ENCODE peak calls at places on chromosome 3, in nine cellular contexts. One of them, this sample, is unnamed.
A peak's percentile ranks its signal among the peaks of the same experiment; 100 is the strongest.

GRCh38 chr3:140188285-140188684 is 253.3 kb downstream of the CLSTN2 start:
- DNase-seq in mesendoderm: no peak
- DNase-seq in WERI-Rb-1: no peak
- DNase-seq in CD8-positive, alpha-beta T cell: no peak
- DNase-seq in heart left ventricle: peak; percentile 39
- DNase-seq in endothelial cell of umbilical vein: no peak
- DNase-seq in neuronal stem cell: no peak
- DNase-seq in sigmoid colon: no peak
- DNase-seq in cardiac muscle cell: no peak
- DNase-seq in this sample: no peak

GRCh38 chr3:78917541-78917940 is 850.3 kb downstream of the ROBO1 start:
- DNase-seq in CD8-positive, alpha-beta T cell: no peak
- DNase-seq in cardiac muscle cell: no peak
- DNase-seq in heart left ventricle: no peak
- DNase-seq in endothelial cell of umbilical vein: peak; percentile 11
- DNase-seq in WERI-Rb-1: no peak
- DNase-seq in sigmoid colon: no peak
- DNase-seq in neuronal stem cell: no peak
- DNase-seq in mesendoderm: no peak
- DNase-seq in this sample: no peak

GRCh38 chr3:89113887-89114840 is 6.7 kb downstream of the EPHA3 start:
- DNase-seq in heart left ventricle: peak; percentile 67
- DNase-seq in endothelial cell of umbilical vein: no peak
- DNase-seq in CD8-positive, alpha-beta T cell: no peak
- DNase-seq in sigmoid colon: peak; percentile 76
- DNase-seq in neuronal stem cell: peak; percentile 56
- DNase-seq in WERI-Rb-1: peak; percentile 84
- DNase-seq in mesendoderm: peak; percentile 88
- DNase-seq in cardiac muscle cell: peak; percentile 84
- DNase-seq in this sample: peak; percentile 72

GRCh38 chr3:69251078-69251805 is 128.8 kb upstream of the LMOD3 start:
- DNase-seq in neuronal stem cell: no peak
- DNase-seq in endothelial cell of umbilical vein: no peak
- DNase-seq in WERI-Rb-1: no peak
- DNase-seq in cardiac muscle cell: peak; percentile 18
- DNase-seq in heart left ventricle: no peak
- DNase-seq in sigmoid colon: no peak
- DNase-seq in CD8-positive, alpha-beta T cell: no peak
- DNase-seq in mesendoderm: peak; percentile 83
- DNase-seq in this sample: no peak

GRCh38 chr3:46578973-46579755 is 13.1 kb upstream of the LRRC2 start:
- DNase-seq in neuronal stem cell: no peak
- DNase-seq in WERI-Rb-1: no peak
- DNase-seq in sigmoid colon: no peak
- DNase-seq in cardiac muscle cell: no peak
- DNase-seq in endothelial cell of umbilical vein: peak; percentile 23
- DNase-seq in mesendoderm: peak; percentile 54
- DNase-seq in CD8-positive, alpha-beta T cell: no peak
- DNase-seq in heart left ventricle: no peak
- DNase-seq in this sample: peak; percentile 26

GRCh38 chr3:187139895-187140253 is 578 bp upstream of the RPL39L start:
- DNase-seq in cardiac muscle cell: no peak
- DNase-seq in sigmoid colon: no peak
- DNase-seq in heart left ventricle: no peak
- DNase-seq in mesendoderm: no peak
- DNase-seq in WERI-Rb-1: no peak
- DNase-seq in CD8-positive, alpha-beta T cell: no peak
- DNase-seq in neuronal stem cell: no peak
- DNase-seq in endothelial cell of umbilical vein: no peak
- DNase-seq in this sample: no peak

GRCh38 chr3:52056521-52056967 is at the start of gene DUSP7:
- DNase-seq in CD8-positive, alpha-beta T cell: peak; percentile 61
- DNase-seq in cardiac muscle cell: peak; percentile 88
- DNase-seq in mesendoderm: peak; percentile 63
- DNase-seq in WERI-Rb-1: peak; percentile 65
- DNase-seq in sigmoid colon: peak; percentile 80
- DNase-seq in neuronal stem cell: peak; percentile 81
- DNase-seq in heart left ventricle: peak; percentile 73
- DNase-seq in endothelial cell of umbilical vein: no peak
- DNase-seq in this sample: peak; percentile 93

GRCh38 chr3:63132456-63133250 is 145.5 kb upstream of the SYNPR start:
- DNase-seq in neuronal stem cell: no peak
- DNase-seq in endothelial cell of umbilical vein: no peak
- DNase-seq in cardiac muscle cell: no peak
- DNase-seq in CD8-positive, alpha-beta T cell: no peak
- DNase-seq in WERI-Rb-1: no peak
- DNase-seq in heart left ventricle: no peak
- DNase-seq in mesendoderm: no peak
- DNase-seq in sigmoid colon: no peak
- DNase-seq in this sample: no peak

GRCh38 chr3:58581328-58582091 is 4.3 kb upstream of the FAM107A start:
- DNase-seq in neuronal stem cell: peak; percentile 94
- DNase-seq in endothelial cell of umbilical vein: no peak
- DNase-seq in CD8-positive, alpha-beta T cell: no peak
- DNase-seq in sigmoid colon: no peak
- DNase-seq in heart left ventricle: no peak
- DNase-seq in cardiac muscle cell: no peak
- DNase-seq in WERI-Rb-1: peak; percentile 17
- DNase-seq in mesendoderm: peak; percentile 67
- DNase-seq in this sample: peak; percentile 65

GRCh38 chr3:154730221-154730620 is 300.2 kb upstream of the GPR149 start:
- DNase-seq in neuronal stem cell: no peak
- DNase-seq in endothelial cell of umbilical vein: no peak
- DNase-seq in WERI-Rb-1: no peak
- DNase-seq in cardiac muscle cell: no peak
- DNase-seq in heart left ventricle: no peak
- DNase-seq in sigmoid colon: no peak
- DNase-seq in mesendoderm: no peak
- DNase-seq in CD8-positive, alpha-beta T cell: no peak
- DNase-seq in this sample: no peak

GRCh38 chr3:140186421-140186920 is 251.5 kb downstream of the CLSTN2 start:
- DNase-seq in neuronal stem cell: no peak
- DNase-seq in mesendoderm: no peak
- DNase-seq in sigmoid colon: no peak
- DNase-seq in WERI-Rb-1: no peak
- DNase-seq in endothelial cell of umbilical vein: no peak
- DNase-seq in cardiac muscle cell: no peak
- DNase-seq in heart left ventricle: no peak
- DNase-seq in CD8-positive, alpha-beta T cell: no peak
- DNase-seq in this sample: no peak

GRCh38 chr3:197022405-197023231 is 7.0 kb downstream of the MELTF start:
- DNase-seq in mesendoderm: peak; percentile 14
- DNase-seq in neuronal stem cell: no peak
- DNase-seq in WERI-Rb-1: no peak
- DNase-seq in sigmoid colon: peak; percentile 32
- DNase-seq in CD8-positive, alpha-beta T cell: no peak
- DNase-seq in endothelial cell of umbilical vein: no peak
- DNase-seq in heart left ventricle: no peak
- DNase-seq in cardiac muscle cell: peak; percentile 37
- DNase-seq in this sample: peak; percentile 68

GRCh38 chr3:179410317-179410716 is 41.0 kb downstream of the GNB4 start:
- DNase-seq in sigmoid colon: no peak
- DNase-seq in heart left ventricle: no peak
- DNase-seq in CD8-positive, alpha-beta T cell: no peak
- DNase-seq in cardiac muscle cell: no peak
- DNase-seq in mesendoderm: peak; percentile 69
- DNase-seq in neuronal stem cell: no peak
- DNase-seq in WERI-Rb-1: no peak
- DNase-seq in endothelial cell of umbilical vein: no peak
- DNase-seq in this sample: no peak

GRCh38 chr3:134376786-134377431 is 2.7 kb upstream of the AMOTL2 start:
- DNase-seq in neuronal stem cell: no peak
- DNase-seq in WERI-Rb-1: no peak
- DNase-seq in sigmoid colon: peak; percentile 56
- DNase-seq in CD8-positive, alpha-beta T cell: no peak
- DNase-seq in cardiac muscle cell: no peak
- DNase-seq in endothelial cell of umbilical vein: no peak
- DNase-seq in heart left ventricle: peak; percentile 16
- DNase-seq in mesendoderm: no peak
- DNase-seq in this sample: no peak

GRCh38 chr3:37590328-37591079 is 271.2 kb upstream of the CTDSPL start:
- DNase-seq in WERI-Rb-1: no peak
- DNase-seq in endothelial cell of umbilical vein: no peak
- DNase-seq in mesendoderm: peak; percentile 8
- DNase-seq in heart left ventricle: peak; percentile 68
- DNase-seq in cardiac muscle cell: no peak
- DNase-seq in neuronal stem cell: no peak
- DNase-seq in CD8-positive, alpha-beta T cell: no peak
- DNase-seq in sigmoid colon: peak; percentile 87
- DNase-seq in this sample: no peak

GRCh38 chr3:65042675-65043074 is 354.9 kb upstream of the ADAMTS9 start:
- DNase-seq in heart left ventricle: no peak
- DNase-seq in endothelial cell of umbilical vein: no peak
- DNase-seq in WERI-Rb-1: no peak
- DNase-seq in cardiac muscle cell: no peak
- DNase-seq in CD8-positive, alpha-beta T cell: no peak
- DNase-seq in sigmoid colon: no peak
- DNase-seq in mesendoderm: no peak
- DNase-seq in neuronal stem cell: no peak
- DNase-seq in this sample: no peak

GRCh38 chr3:65666426-65667091 is 372.2 kb downstream of the MAGI1 start:
- DNase-seq in endothelial cell of umbilical vein: no peak
- DNase-seq in WERI-Rb-1: no peak
- DNase-seq in neuronal stem cell: no peak
- DNase-seq in heart left ventricle: no peak
- DNase-seq in cardiac muscle cell: no peak
- DNase-seq in CD8-positive, alpha-beta T cell: no peak
- DNase-seq in sigmoid colon: no peak
- DNase-seq in mesendoderm: peak; percentile 29
- DNase-seq in this sample: no peak

GRCh38 chr3:10457560-10457959 is 47.8 kb downstream of the ATP2B2 start:
- DNase-seq in heart left ventricle: no peak
- DNase-seq in mesendoderm: no peak
- DNase-seq in CD8-positive, alpha-beta T cell: no peak
- DNase-seq in cardiac muscle cell: no peak
- DNase-seq in WERI-Rb-1: no peak
- DNase-seq in sigmoid colon: no peak
- DNase-seq in endothelial cell of umbilical vein: no peak
- DNase-seq in neuronal stem cell: no peak
- DNase-seq in this sample: no peak

GRCh38 chr3:45832691-45833090 is 9.2 kb downstream of the LZTFL1 start:
- DNase-seq in WERI-Rb-1: peak; percentile 9
- DNase-seq in endothelial cell of umbilical vein: no peak
- DNase-seq in heart left ventricle: no peak
- DNase-seq in CD8-positive, alpha-beta T cell: no peak
- DNase-seq in mesendoderm: peak; percentile 40
- DNase-seq in cardiac muscle cell: peak; percentile 25
- DNase-seq in neuronal stem cell: no peak
- DNase-seq in sigmoid colon: no peak
- DNase-seq in this sample: peak; percentile 51

GRCh38 chr3:44648564-44649229 is at the start of gene ZNF35:
- DNase-seq in cardiac muscle cell: peak; percentile 91
- DNase-seq in mesendoderm: peak; percentile 94
- DNase-seq in CD8-positive, alpha-beta T cell: no peak
- DNase-seq in neuronal stem cell: peak; percentile 85
- DNase-seq in endothelial cell of umbilical vein: peak; percentile 84
- DNase-seq in heart left ventricle: peak; percentile 85
- DNase-seq in WERI-Rb-1: peak; percentile 95
- DNase-seq in sigmoid colon: peak; percentile 85
- DNase-seq in this sample: peak; percentile 88

GRCh38 chr3:72891053-72891855 is 3.4 kb downstream of the GXYLT2 start:
- DNase-seq in heart left ventricle: peak; percentile 82
- DNase-seq in mesendoderm: no peak
- DNase-seq in endothelial cell of umbilical vein: no peak
- DNase-seq in WERI-Rb-1: peak; percentile 43
- DNase-seq in sigmoid colon: peak; percentile 81
- DNase-seq in neuronal stem cell: no peak
- DNase-seq in cardiac muscle cell: peak; percentile 36
- DNase-seq in CD8-positive, alpha-beta T cell: no peak
- DNase-seq in this sample: no peak
- H3K4me3 ChIP-seq in heart left ventricle: no peak overlapping the region
- H3K4me3 ChIP-seq in mesendoderm: no peak overlapping the region
- H3K4me3 ChIP-seq in endothelial cell of umbilical vein: no peak overlapping the region
- H3K4me3 ChIP-seq in WERI-Rb-1: no peak overlapping the region
- H3K4me3 ChIP-seq in sigmoid colon: no peak overlapping the region
- H3K4me3 ChIP-seq in neuronal stem cell: no peak overlapping the region
- H3K4me3 ChIP-seq in cardiac muscle cell: no peak overlapping the region
- H3K4me3 ChIP-seq in CD8-positive, alpha-beta T cell: no peak overlapping the region
- H3K4me3 ChIP-seq in this sample: no peak overlapping the region

GRCh38 chr3:8604006-8604405 is 40.6 kb downstream of the SSUH2 start:
- DNase-seq in mesendoderm: no peak
- DNase-seq in endothelial cell of umbilical vein: no peak
- DNase-seq in neuronal stem cell: no peak
- DNase-seq in WERI-Rb-1: no peak
- DNase-seq in CD8-positive, alpha-beta T cell: no peak
- DNase-seq in heart left ventricle: no peak
- DNase-seq in sigmoid colon: no peak
- DNase-seq in cardiac muscle cell: no peak
- DNase-seq in this sample: no peak
- H3K36me3 ChIP-seq in mesendoderm: no peaks in the 10 kb centered on the region
- H3K36me3 ChIP-seq in endothelial cell of umbilical vein: no peaks in the 10 kb centered on the region
- H3K36me3 ChIP-seq in neuronal stem cell: no peaks in the 10 kb centered on the region
- H3K36me3 ChIP-seq in WERI-Rb-1: no peaks in the 10 kb centered on the region
- H3K36me3 ChIP-seq in CD8-positive, alpha-beta T cell: no peaks in the 10 kb centered on the region
- H3K36me3 ChIP-seq in heart left ventricle: no peaks in the 10 kb centered on the region
- H3K36me3 ChIP-seq in sigmoid colon: no peaks in the 10 kb centered on the region
- H3K36me3 ChIP-seq in cardiac muscle cell: no peaks in the 10 kb centered on the region
- H3K36me3 ChIP-seq in this sample: no peaks in the 10 kb centered on the region

DNA sequence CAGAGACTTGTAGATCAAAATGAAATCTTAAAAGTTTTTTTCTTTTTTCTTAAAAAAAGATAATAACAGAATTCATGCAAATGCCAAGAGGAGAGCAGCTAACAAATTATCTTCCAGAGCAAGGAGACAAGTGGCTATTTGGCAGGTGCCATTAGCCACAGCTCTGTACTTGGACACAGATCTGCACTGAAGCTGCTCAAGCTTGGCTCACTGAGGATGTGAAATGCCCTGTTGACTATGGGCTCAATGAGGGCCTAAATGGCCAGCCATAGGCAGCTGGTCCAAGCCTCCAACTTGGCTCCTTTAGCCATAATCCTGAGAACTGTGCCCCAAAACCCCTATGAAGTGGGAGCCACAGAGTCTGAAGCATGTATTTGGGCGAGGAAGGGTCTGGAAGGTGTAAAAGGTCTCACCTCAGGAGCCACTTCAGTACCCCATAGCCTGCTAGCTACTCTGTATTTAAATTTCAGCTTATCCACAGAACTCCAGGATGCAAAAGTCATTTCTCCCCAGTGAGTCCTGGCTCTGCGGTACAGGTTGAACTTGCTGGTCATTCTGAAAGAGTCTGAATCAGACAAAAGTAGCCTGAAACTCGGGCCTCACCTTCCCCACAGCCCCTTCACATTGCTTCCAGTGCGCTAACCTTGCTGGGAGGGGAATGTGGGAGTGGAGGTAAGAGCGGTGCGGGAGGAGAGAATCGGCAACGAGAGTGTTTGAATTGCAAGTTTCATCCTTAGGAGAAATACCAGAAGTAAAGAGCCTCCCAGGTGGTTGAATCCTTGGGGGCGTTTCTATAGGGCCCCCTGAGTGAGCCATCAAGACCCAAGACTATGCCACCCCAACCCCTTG is 48.0 kb downstream of the ZIC4 start:
- DNase-seq in neuronal stem cell: no peak
- DNase-seq in CD8-positive, alpha-beta T cell: no peak
- DNase-seq in heart left ventricle: no peak
- DNase-seq in WERI-Rb-1: no peak
- DNase-seq in mesendoderm: no peak
- DNase-seq in endothelial cell of umbilical vein: no peak
- DNase-seq in cardiac muscle cell: no peak
- DNase-seq in sigmoid colon: no peak
- DNase-seq in this sample: no peak
- H3K27me3 ChIP-seq in neuronal stem cell: peaks cover 56% of the 10 kb centered on the region
- H3K27me3 ChIP-seq in CD8-positive, alpha-beta T cell: peaks cover 22% of the 10 kb centered on the region
- H3K27me3 ChIP-seq in heart left ventricle: peaks cover 80% of the 10 kb centered on the region
- H3K27me3 ChIP-seq in WERI-Rb-1: no peaks in the 10 kb centered on the region
- H3K27me3 ChIP-seq in mesendoderm: peaks cover 70% of the 10 kb centered on the region
- H3K27me3 ChIP-seq in endothelial cell of umbilical vein: peaks cover 100% of the 10 kb centered on the region
- H3K27me3 ChIP-seq in cardiac muscle cell: peaks cover 100% of the 10 kb centered on the region
- H3K27me3 ChIP-seq in sigmoid colon: peaks cover 84% of the 10 kb centered on the region
- H3K27me3 ChIP-seq in this sample: peaks cover 83% of the 10 kb centered on the region

GRCh38 chr3:194556086-194557056 is 69.6 kb upstream of the ATP13A3 start:
- DNase-seq in neuronal stem cell: no peak
- DNase-seq in cardiac muscle cell: no peak
- DNase-seq in heart left ventricle: no peak
- DNase-seq in mesendoderm: no peak
- DNase-seq in WERI-Rb-1: no peak
- DNase-seq in CD8-positive, alpha-beta T cell: no peak
- DNase-seq in endothelial cell of umbilical vein: peak; percentile 43
- DNase-seq in sigmoid colon: no peak
- DNase-seq in this sample: no peak
- H3K4me3 ChIP-seq in neuronal stem cell: no peak overlapping the region
- H3K4me3 ChIP-seq in cardiac muscle cell: no peak overlapping the region
- H3K4me3 ChIP-seq in heart left ventricle: no peak overlapping the region
- H3K4me3 ChIP-seq in mesendoderm: no peak overlapping the region
- H3K4me3 ChIP-seq in WERI-Rb-1: no peak overlapping the region
- H3K4me3 ChIP-seq in CD8-positive, alpha-beta T cell: no peak overlapping the region
- H3K4me3 ChIP-seq in endothelial cell of umbilical vein: no peak overlapping the region
- H3K4me3 ChIP-seq in sigmoid colon: peak overlapping the region; percentile 14
- H3K4me3 ChIP-seq in this sample: no peak overlapping the region

This sample was measured in H7.